ENCODE peak calls at places on chromosomes 3 and 15, in six cellular contexts. S is Calu3, J is nephron progenitor cell, E is glutamatergic neuron, W is astrocyte, H is BE2C. C is an unnamed sample.

GRCh38 chr3:126358038-126358815 is 1.0 kb upstream of the KLF15 start:
- DNase-seq in H (no peak), J (no peak), E (peak), S (no peak), W (no peak), C (peak)

GRCh38 chr3:197002701-197003454 is 26.7 kb downstream of the MELTF start:
- DNase-seq in S (peak), J (peak), E (peak), W (peak), H (peak), C (peak)

GRCh38 chr15:60957111-60957510 is 272.0 kb downstream of the RORA start:
- DNase-seq in S (no peak), J (no peak), H (no peak), E (no peak), W (peak), C (no peak)

GRCh38 chr3:53862241-53862640 is 15.9 kb downstream of the IL17RB start:
- DNase-seq in H (no peak), J (no peak), S (no peak), W (no peak), E (no peak), C (no peak)

GRCh38 chr3:58120075-58120812 is 90.5 kb downstream of the DNASE1L3 start:
- DNase-seq in W (no peak), H (no peak), J (no peak), E (no peak), S (no peak), C (no peak)

GRCh38 chr15:31440754-31441298 is 114.2 kb downstream of the KLF13 start:
- DNase-seq in S (no peak), J (peak), H (peak), W (no peak), E (no peak), C (peak)

GRCh38 chr3:170566413-170566812 is 19.5 kb downstream of the SLC7A14 start:
- DNase-seq in H (no peak), J (no peak), S (no peak), W (no peak), E (no peak), C (no peak)

GRCh38 chr3:4852780-4853748 is 126.2 kb upstream of the BHLHE40 start:
- DNase-seq in E (no peak), J (no peak), W (peak), S (no peak), H (no peak), C (no peak)

GRCh38 chr3:187286467-187287059 is 5.0 kb downstream of the MASP1 start:
- DNase-seq in W (peak), S (no peak), H (no peak), E (no peak), J (no peak), C (no peak)

GRCh38 chr3:33717866-33718594 is at the start of gene CLASP2:
- DNase-seq in H (peak), W (peak), S (peak), J (peak), E (peak), C (peak)

GRCh38 chr3:59820352-59820934 is 770.6 kb upstream of the CFAP20DC start:
- DNase-seq in H (no peak), J (no peak), S (no peak), E (no peak), W (peak), C (no peak)

GRCh38 chr3:162082516-162082915 is 585.9 kb downstream of the OTOL1 start:
- DNase-seq in E (no peak), J (no peak), H (no peak), W (no peak), S (no peak), C (no peak)

GRCh38 chr3:53198256-53198977 is 37.4 kb downstream of the PRKCD start:
- DNase-seq in S (no peak), H (no peak), J (no peak), E (no peak), W (no peak), C (peak)

GRCh38 chr3:187739125-187739560 is 6.1 kb downstream of the BCL6 start:
- DNase-seq in H (no peak), S (no peak), W (no peak), E (peak), J (peak), C (no peak)

GRCh38 chr3:48594431-48595049 is 589 bp downstream of the COL7A1 start:
- DNase-seq in E (peak), H (no peak), W (no peak), J (no peak), S (no peak), C (no peak)

DNA sequence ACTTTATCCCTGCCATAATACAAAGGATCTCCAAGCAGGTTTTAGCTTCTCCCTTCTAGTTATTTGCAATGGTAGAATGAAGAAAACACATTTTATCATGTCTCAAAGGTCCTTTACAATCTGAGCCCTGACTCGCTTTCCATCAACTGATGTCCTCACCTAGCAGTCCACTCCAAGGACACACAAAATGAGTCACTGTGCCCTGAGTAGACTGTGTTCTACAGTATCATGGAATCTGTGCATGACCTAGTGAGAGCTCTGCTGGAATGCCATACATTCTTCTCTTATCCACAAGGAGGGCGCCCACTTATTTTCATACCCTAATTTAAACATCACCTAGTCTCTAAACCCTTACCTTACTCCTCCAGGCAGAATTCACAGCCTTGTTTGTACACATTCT is 506.8 kb downstream of the TBL1XR1 start:
- DNase-seq in E (no peak), S (no peak), W (no peak), H (no peak), J (no peak), C (no peak)
- TF ChIP-seq CTCF in E (no peak), S (no peak), W (no peak), H (no peak), J (no peak), C (no peak)

GRCh38 chr15:95556225-95556624 is 774.3 kb upstream of the NR2F2 start:
- DNase-seq in S (no peak), E (no peak), W (no peak), J (no peak), H (no peak), C (no peak)

GRCh38 chr15:95557226-95558046 is 773.1 kb upstream of the NR2F2 start:
- DNase-seq in S (peak), W (peak), E (no peak), H (no peak), J (peak), C (no peak)

GRCh38 chr15:95558916-95559315 is 771.6 kb upstream of the NR2F2 start:
- DNase-seq in E (no peak), J (no peak), S (no peak), H (no peak), W (no peak), C (no peak)

GRCh38 chr15:95558131-95558530 is 772.4 kb upstream of the NR2F2 start:
- DNase-seq in H (no peak), S (no peak), E (no peak), W (peak), J (no peak), C (no peak)

DNA sequence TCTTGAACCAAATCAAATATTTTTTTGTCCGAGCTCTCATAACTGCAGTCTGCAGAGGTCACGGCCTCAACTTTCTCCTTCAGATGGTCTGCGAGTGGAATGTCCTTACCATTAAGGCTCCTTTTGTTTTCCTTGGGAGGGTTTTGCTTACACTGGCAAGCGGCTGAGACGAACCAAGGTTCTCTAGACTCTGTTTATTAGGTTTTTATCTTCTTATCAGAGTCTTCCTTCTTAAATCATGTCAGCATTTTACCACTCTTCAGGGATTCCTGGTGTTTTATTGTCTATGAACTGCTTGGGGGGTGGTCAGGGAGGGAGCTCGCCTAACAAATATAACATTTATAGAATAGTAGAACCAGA is 773.7 kb upstream of the NR2F2 start:
- DNase-seq in H (no peak), J (no peak), W (peak), S (no peak), E (no peak), C (no peak)
- TF ChIP-seq CTCF in H (no peak), J (no peak), W (no peak), S (no peak), E (no peak), C (no peak)

DNA sequence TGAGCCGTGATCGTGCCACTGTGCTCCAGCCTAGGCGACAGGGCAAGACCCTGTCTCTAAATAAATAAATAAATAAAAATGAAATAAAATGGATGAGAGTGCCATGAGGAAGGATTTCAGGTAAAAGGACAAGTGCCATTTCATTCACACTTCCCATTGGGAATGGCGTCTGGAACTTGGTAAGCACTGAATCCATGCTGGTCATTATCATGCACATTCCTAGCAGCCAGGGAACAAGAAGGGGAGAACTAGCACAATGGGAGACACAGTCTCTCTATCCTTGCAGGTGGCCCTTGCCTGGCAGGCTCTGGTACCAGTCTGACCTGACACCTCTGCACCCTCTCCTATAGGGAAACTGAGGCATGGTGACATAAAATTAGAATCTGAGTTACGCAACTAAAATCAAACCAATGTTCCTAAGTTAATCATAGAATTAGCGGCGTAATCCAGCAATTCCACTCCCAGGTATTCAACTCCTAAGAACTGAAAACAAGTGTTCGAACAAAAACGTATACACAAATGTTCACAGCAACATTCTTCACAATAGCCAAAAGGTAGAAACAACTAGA is 70.8 kb upstream of the MFGE8 start:
- DNase-seq in W (no peak), S (no peak), J (no peak), E (no peak), H (no peak), C (no peak)
- TF ChIP-seq CTCF in W (no peak), S (no peak), J (no peak), E (no peak), H (no peak), C (no peak)

GRCh38 chr3:62557450-62557849 is 184.1 kb upstream of the FEZF2 start:
- DNase-seq in W (no peak), J (no peak), E (no peak), S (no peak), H (no peak), C (no peak)

GRCh38 chr3:62556121-62556520 is 182.8 kb upstream of the FEZF2 start:
- DNase-seq in W (no peak), S (no peak), J (no peak), E (no peak), H (no peak), C (no peak)

GRCh38 chr3:62557983-62558382 is 184.6 kb upstream of the FEZF2 start:
- DNase-seq in E (no peak), W (no peak), S (no peak), H (no peak), J (no peak), C (no peak)

GRCh38 chr3:62559831-62560445 is 186.6 kb upstream of the FEZF2 start:
- DNase-seq in H (no peak), S (no peak), J (no peak), E (no peak), W (no peak), C (no peak)

DNA sequence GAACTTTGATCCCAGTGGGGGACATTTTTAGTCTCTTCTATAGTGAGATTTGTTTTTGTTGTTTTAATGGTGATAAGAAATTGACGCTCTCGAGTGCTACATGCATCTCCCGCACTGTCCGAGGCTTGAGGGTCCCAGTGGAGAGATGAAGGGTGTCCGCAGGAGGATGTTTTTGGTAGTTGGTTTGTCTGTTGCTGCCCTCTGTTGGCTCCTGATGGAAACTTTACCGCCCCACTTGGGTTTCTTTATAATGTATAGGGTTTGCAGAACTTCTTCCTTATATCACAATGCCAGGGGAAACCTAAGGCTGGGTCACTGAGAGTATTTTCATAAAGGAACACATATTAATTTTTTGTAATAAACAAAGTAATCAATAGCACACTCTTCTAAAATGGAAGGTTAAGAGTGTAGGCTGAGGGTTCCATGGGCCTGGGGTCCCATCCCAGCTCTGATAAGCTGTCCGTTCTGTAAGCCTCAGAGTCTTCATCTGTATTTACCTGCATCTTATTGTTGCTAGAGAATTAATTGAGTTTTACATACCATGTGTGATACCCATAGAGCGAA is 185.3 kb upstream of the FEZF2 start:
- DNase-seq in W (no peak), S (peak), J (peak), E (peak), H (peak), C (no peak)
- TF ChIP-seq CTCF in W (peak), S (peak), J (peak), E (peak), H (peak), C (no peak)

GRCh38 chr3:133437391-133438093 is 37.7 kb downstream of the BFSP2 start:
- DNase-seq in W (peak), S (peak), E (no peak), J (no peak), H (no peak), C (no peak)
- TF ChIP-seq CTCF in W (no peak), S (no peak), E (no peak), J (no peak), H (peak), C (peak)

GRCh38 chr15:29475096-29475495 is 205.5 kb upstream of the NSMCE3 start:
- DNase-seq in S (no peak), H (no peak), W (no peak), E (no peak), J (no peak), C (no peak)
- TF ChIP-seq CTCF in S (no peak), H (no peak), W (no peak), E (no peak), J (no peak), C (no peak)

C was measured in CD14-positive monocyte.